ENCODE peak calls at places on chromosomes 13 and 19, in six cellular contexts. One of them, this sample, is unnamed.

GRCh38 chr13:28467034-28467433 is 27.9 kb downstream of the FLT1 start:
- DNase-seq in sigmoid colon: no peak
- DNase-seq in transverse colon: no peak
- DNase-seq in adipocyte: no peak
- DNase-seq in A549: no peak
- DNase-seq in thyroid gland: no peak
- DNase-seq in this sample: no peak

GRCh38 chr19:30692517-30692870 is 320.3 kb downstream of the ZNF536 start:
- DNase-seq in sigmoid colon: peak; percentile 72
- DNase-seq in transverse colon: no peak
- DNase-seq in adipocyte: peak; percentile 41
- DNase-seq in A549: no peak
- DNase-seq in thyroid gland: peak; percentile 32
- DNase-seq in this sample: no peak

GRCh38 chr13:41054212-41054877 is 7.0 kb upstream of the WBP4 start:
- DNase-seq in sigmoid colon: no peak
- DNase-seq in transverse colon: peak; percentile 42
- DNase-seq in adipocyte: peak; percentile 73
- DNase-seq in A549: peak; percentile 61
- DNase-seq in thyroid gland: no peak
- DNase-seq in this sample: no peak

GRCh38 chr19:14149509-14149994 is 13.2 kb upstream of the ASF1B start:
- DNase-seq in sigmoid colon: peak; percentile 96
- DNase-seq in transverse colon: peak; percentile 70
- DNase-seq in adipocyte: no peak
- DNase-seq in A549: no peak
- DNase-seq in thyroid gland: peak; percentile 41
- DNase-seq in this sample: peak; percentile 87

GRCh38 chr19:49396738-49397505 is 8.9 kb downstream of the KASH5 start:
- DNase-seq in sigmoid colon: no peak
- DNase-seq in transverse colon: no peak
- DNase-seq in adipocyte: no peak
- DNase-seq in A549: no peak
- DNase-seq in thyroid gland: no peak
- DNase-seq in this sample: no peak

GRCh38 chr19:14366529-14366928 is 14.7 kb upstream of the ADGRE5 start:
- DNase-seq in sigmoid colon: peak; percentile 69
- DNase-seq in transverse colon: peak; percentile 95
- DNase-seq in adipocyte: peak; percentile 67
- DNase-seq in A549: peak; percentile 84
- DNase-seq in thyroid gland: peak; percentile 69
- DNase-seq in this sample: peak; percentile 65

GRCh38 chr13:113860579-113861432 is 3.1 kb downstream of the GAS6 start:
- DNase-seq in sigmoid colon: no peak
- DNase-seq in transverse colon: peak; percentile 87
- DNase-seq in adipocyte: peak; percentile 19
- DNase-seq in A549: no peak
- DNase-seq in thyroid gland: peak; percentile 75
- DNase-seq in this sample: peak; percentile 53

GRCh38 chr19:38453596-38453995 is 20.1 kb downstream of the RYR1 start:
- DNase-seq in sigmoid colon: no peak
- DNase-seq in transverse colon: no peak
- DNase-seq in adipocyte: no peak
- DNase-seq in A549: no peak
- DNase-seq in thyroid gland: no peak
- DNase-seq in this sample: no peak

GRCh38 chr13:49998714-49999624 is 2.1 kb downstream of the TRIM13 start:
- DNase-seq in sigmoid colon: no peak
- DNase-seq in transverse colon: no peak
- DNase-seq in adipocyte: no peak
- DNase-seq in A549: no peak
- DNase-seq in thyroid gland: no peak
- DNase-seq in this sample: no peak

GRCh38 chr13:28429685-28430290 is 65.1 kb downstream of the FLT1 start:
- DNase-seq in sigmoid colon: no peak
- DNase-seq in transverse colon: peak; percentile 18
- DNase-seq in adipocyte: peak; percentile 69
- DNase-seq in A549: no peak
- DNase-seq in thyroid gland: no peak
- DNase-seq in this sample: no peak

GRCh38 chr19:51440846-51441409 is 17.3 kb downstream of the SIGLEC8 start:
- DNase-seq in sigmoid colon: peak; percentile 70
- DNase-seq in transverse colon: no peak
- DNase-seq in adipocyte: no peak
- DNase-seq in A549: peak; percentile 24
- DNase-seq in thyroid gland: no peak
- DNase-seq in this sample: no peak

GRCh38 chr19:52735734-52736133 is 890 bp upstream of the ZNF611 start:
- DNase-seq in sigmoid colon: peak; percentile 85
- DNase-seq in transverse colon: peak; percentile 68
- DNase-seq in adipocyte: no peak
- DNase-seq in A549: no peak
- DNase-seq in thyroid gland: peak; percentile 39
- DNase-seq in this sample: peak; percentile 83

GRCh38 chr13:109275848-109276247 is 510.5 kb downstream of the IRS2 start:
- DNase-seq in sigmoid colon: no peak
- DNase-seq in transverse colon: peak; percentile 40
- DNase-seq in adipocyte: no peak
- DNase-seq in A549: peak; percentile 79
- DNase-seq in thyroid gland: no peak
- DNase-seq in this sample: no peak

GRCh38 chr13:99086149-99086868 is 108.4 kb upstream of the DOCK9 start:
- DNase-seq in sigmoid colon: peak; percentile 75
- DNase-seq in transverse colon: peak; percentile 60
- DNase-seq in adipocyte: peak; percentile 73
- DNase-seq in A549: peak; percentile 43
- DNase-seq in thyroid gland: peak; percentile 63
- DNase-seq in this sample: no peak

GRCh38 chr13:24727731-24728601 is 36.0 kb upstream of the RNF17 start:
- DNase-seq in sigmoid colon: no peak
- DNase-seq in transverse colon: peak; percentile 71
- DNase-seq in adipocyte: peak; percentile 94
- DNase-seq in A549: peak; percentile 84
- DNase-seq in thyroid gland: peak; percentile 72
- DNase-seq in this sample: peak; percentile 62

GRCh38 chr13:111629933-111630332 is 309.5 kb downstream of the TEX29 start:
- DNase-seq in sigmoid colon: no peak
- DNase-seq in transverse colon: no peak
- DNase-seq in adipocyte: no peak
- DNase-seq in A549: no peak
- DNase-seq in thyroid gland: no peak
- DNase-seq in this sample: peak; percentile 1

GRCh38 chr19:18251587-18252369 is 22.5 kb downstream of the IQCN start:
- DNase-seq in sigmoid colon: peak; percentile 85
- DNase-seq in transverse colon: peak; percentile 86
- DNase-seq in adipocyte: peak; percentile 84
- DNase-seq in A549: peak; percentile 70
- DNase-seq in thyroid gland: peak; percentile 66
- DNase-seq in this sample: peak; percentile 87

GRCh38 chr19:5125797-5126497 is 157.0 kb downstream of the KDM4B start:
- DNase-seq in sigmoid colon: no peak
- DNase-seq in transverse colon: no peak
- DNase-seq in adipocyte: no peak
- DNase-seq in A549: no peak
- DNase-seq in thyroid gland: no peak
- DNase-seq in this sample: no peak

GRCh38 chr13:79941752-79942151 is 399.2 kb downstream of the SPRY2 start:
- DNase-seq in sigmoid colon: no peak
- DNase-seq in transverse colon: no peak
- DNase-seq in adipocyte: no peak
- DNase-seq in A549: no peak
- DNase-seq in thyroid gland: no peak
- DNase-seq in this sample: no peak

GRCh38 chr13:51733656-51734334 is 70.2 kb downstream of the DHRS12 start:
- DNase-seq in sigmoid colon: no peak
- DNase-seq in transverse colon: no peak
- DNase-seq in adipocyte: peak; percentile 19
- DNase-seq in A549: no peak
- DNase-seq in thyroid gland: no peak
- DNase-seq in this sample: no peak

GRCh38 chr13:97630725-97631124 is 196.8 kb downstream of the RAP2A start:
- DNase-seq in sigmoid colon: no peak
- DNase-seq in transverse colon: no peak
- DNase-seq in adipocyte: no peak
- DNase-seq in A549: no peak
- DNase-seq in thyroid gland: no peak
- DNase-seq in this sample: no peak

GRCh38 chr13:31310356-31310755 is 110.6 kb downstream of the B3GLCT start:
- DNase-seq in sigmoid colon: no peak
- DNase-seq in transverse colon: no peak
- DNase-seq in adipocyte: no peak
- DNase-seq in A549: no peak
- DNase-seq in thyroid gland: no peak
- DNase-seq in this sample: no peak
- H3K9me3 ChIP-seq in sigmoid colon: peaks cover 4% of the 10 kb centered on the region
- H3K9me3 ChIP-seq in transverse colon: peaks cover 12% of the 10 kb centered on the region
- H3K9me3 ChIP-seq in adipocyte: peaks cover 23% of the 10 kb centered on the region
- H3K9me3 ChIP-seq in A549: peaks cover 10% of the 10 kb centered on the region
- H3K9me3 ChIP-seq in thyroid gland: no peaks in the 10 kb centered on the region
- H3K9me3 ChIP-seq in this sample: no peaks in the 10 kb centered on the region

DNA sequence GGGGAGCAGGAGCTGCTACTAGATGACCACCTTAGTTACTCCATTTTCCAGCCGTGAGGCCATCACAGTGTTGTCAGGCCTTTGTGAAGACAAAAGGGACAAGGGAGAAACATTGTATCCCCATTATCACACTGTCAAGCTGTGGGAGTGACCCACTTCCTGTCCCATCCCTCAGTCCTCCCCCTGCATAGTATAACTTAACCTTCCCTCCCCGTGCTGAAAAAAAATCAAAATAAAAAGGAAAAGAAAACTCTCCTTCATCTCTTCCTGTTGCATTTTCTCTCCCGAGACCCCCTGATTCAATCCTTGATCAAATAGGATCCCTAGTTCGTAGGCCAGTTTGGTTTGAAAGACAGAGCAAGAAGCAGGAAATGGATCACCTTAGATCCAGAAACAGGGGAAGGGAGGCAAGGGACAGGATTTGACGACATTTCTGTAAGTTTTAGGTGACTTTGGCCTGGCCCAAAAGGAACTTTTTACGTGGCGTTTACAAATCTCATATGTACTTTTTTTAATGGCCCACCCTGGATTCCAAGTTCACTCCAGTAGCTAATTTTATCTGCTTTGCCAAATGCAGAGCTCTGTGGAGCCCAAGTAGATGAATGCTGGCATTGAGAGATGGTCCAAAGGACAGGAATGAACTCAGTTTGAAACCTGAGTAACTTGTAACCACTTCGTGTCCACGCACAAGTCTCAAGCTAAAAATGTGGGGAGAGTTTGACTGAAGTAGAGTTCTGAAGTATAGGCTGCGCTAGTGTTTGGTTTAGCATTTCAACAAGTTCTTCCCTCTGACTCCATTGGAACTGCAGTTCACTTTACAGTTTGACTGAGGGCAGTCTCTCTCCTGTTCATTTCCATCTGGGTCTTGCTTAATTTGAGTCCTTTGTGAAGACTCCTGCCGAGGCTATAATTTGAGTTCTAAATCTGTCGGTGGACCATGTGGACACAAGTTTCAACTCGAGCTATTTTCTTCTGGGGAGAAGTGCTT is 16.6 kb upstream of the GATAD2A start:
- DNase-seq in sigmoid colon: no peak
- DNase-seq in transverse colon: no peak
- DNase-seq in adipocyte: no peak
- DNase-seq in A549: no peak
- DNase-seq in thyroid gland: no peak
- DNase-seq in this sample: no peak
- H3K4me3 ChIP-seq in sigmoid colon: no peak overlapping the region
- H3K4me3 ChIP-seq in transverse colon: no peak overlapping the region
- H3K4me3 ChIP-seq in adipocyte: no peak overlapping the region
- H3K4me3 ChIP-seq in A549: no peak overlapping the region
- H3K4me3 ChIP-seq in thyroid gland: no peak overlapping the region
- H3K4me3 ChIP-seq in this sample: no peak overlapping the region

GRCh38 chr13:59299584-59299983 is 864.1 kb downstream of the DIAPH3 start:
- DNase-seq in sigmoid colon: no peak
- DNase-seq in transverse colon: no peak
- DNase-seq in adipocyte: no peak
- DNase-seq in A549: no peak
- DNase-seq in thyroid gland: no peak
- DNase-seq in this sample: no peak

GRCh38 chr13:59303433-59303832 is 860.3 kb downstream of the DIAPH3 start:
- DNase-seq in sigmoid colon: no peak
- DNase-seq in transverse colon: no peak
- DNase-seq in adipocyte: no peak
- DNase-seq in A549: no peak
- DNase-seq in thyroid gland: no peak
- DNase-seq in this sample: no peak

GRCh38 chr13:59300347-59301165 is 863.2 kb downstream of the DIAPH3 start:
- DNase-seq in sigmoid colon: no peak
- DNase-seq in transverse colon: no peak
- DNase-seq in adipocyte: no peak
- DNase-seq in A549: no peak
- DNase-seq in thyroid gland: no peak
- DNase-seq in this sample: no peak

GRCh38 chr13:59304596-59304995 is 859.1 kb downstream of the DIAPH3 start:
- DNase-seq in sigmoid colon: no peak
- DNase-seq in transverse colon: no peak
- DNase-seq in adipocyte: no peak
- DNase-seq in A549: no peak
- DNase-seq in thyroid gland: no peak
- DNase-seq in this sample: no peak

DNA sequence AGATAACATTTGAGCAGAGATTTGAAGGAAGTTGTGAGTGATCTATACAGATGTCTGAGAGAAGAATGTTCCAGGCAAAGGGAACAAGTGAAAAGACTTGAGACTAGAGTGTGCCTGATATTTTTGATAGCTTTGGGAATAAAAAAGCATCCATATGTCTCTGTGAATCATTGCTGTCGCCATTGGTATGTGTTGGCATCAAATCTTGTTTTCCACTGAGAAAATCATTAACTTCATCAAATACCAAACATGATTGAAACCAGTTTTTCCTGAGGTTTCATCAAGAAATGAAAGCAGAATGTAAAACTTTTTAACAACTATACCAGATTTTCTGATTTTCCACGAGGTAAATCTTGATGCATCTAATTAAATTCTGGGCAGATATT is 862.6 kb downstream of the DIAPH3 start:
- DNase-seq in sigmoid colon: no peak
- DNase-seq in transverse colon: no peak
- DNase-seq in adipocyte: no peak
- DNase-seq in A549: no peak
- DNase-seq in thyroid gland: no peak
- DNase-seq in this sample: no peak
- H3K9me3 ChIP-seq in sigmoid colon: no peaks in the 10 kb centered on the region
- H3K9me3 ChIP-seq in transverse colon: no peaks in the 10 kb centered on the region
- H3K9me3 ChIP-seq in adipocyte: no peaks in the 10 kb centered on the region
- H3K9me3 ChIP-seq in A549: no peaks in the 10 kb centered on the region
- H3K9me3 ChIP-seq in thyroid gland: no peaks in the 10 kb centered on the region
- H3K9me3 ChIP-seq in this sample: no peaks in the 10 kb centered on the region

DNA sequence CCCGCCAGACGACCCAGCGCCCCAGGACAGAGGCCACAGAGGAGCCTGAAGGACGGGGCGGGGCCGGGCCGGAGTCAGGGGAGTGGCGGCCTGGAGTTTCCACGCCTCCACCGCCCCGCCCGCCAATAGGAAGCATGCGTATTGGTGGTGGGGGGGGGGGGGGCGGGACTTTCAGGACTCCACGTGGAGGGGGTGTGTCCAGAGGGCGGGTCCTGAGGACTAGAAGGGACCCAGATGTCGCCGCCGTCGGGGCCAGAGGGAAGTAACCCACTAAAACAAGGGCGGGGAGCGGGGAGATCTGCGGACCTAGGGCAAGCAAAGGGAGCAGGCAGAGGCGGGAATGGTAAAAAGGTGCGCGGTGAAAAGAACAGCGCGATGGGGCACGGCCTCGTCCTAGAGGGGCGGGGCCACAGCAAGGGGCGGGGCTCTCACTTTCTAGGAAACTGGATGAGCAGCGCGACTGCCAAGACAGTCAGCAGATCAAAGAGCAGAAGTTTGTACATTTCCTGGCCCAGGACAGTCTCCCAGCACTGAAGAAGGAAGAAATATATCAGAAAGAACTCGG is 2.8 kb upstream of the LENG1 start:
- DNase-seq in sigmoid colon: peak; percentile 96
- DNase-seq in transverse colon: peak; percentile 95
- DNase-seq in adipocyte: peak; percentile 42
- DNase-seq in A549: peak; percentile 89
- DNase-seq in thyroid gland: peak; percentile 87
- DNase-seq in this sample: peak; percentile 83
- H3K4me3 ChIP-seq in sigmoid colon: peak overlapping the region; percentile 48
- H3K4me3 ChIP-seq in transverse colon: peak overlapping the region; percentile 33
- H3K4me3 ChIP-seq in adipocyte: peak overlapping the region; percentile 71
- H3K4me3 ChIP-seq in A549: peak overlapping the region; percentile 49
- H3K4me3 ChIP-seq in thyroid gland: no peak overlapping the region
- H3K4me3 ChIP-seq in this sample: peak overlapping the region; percentile 18